ENCODE peak calls at places on chromosomes 13 and 19, in eight cellular contexts. One of them, this sample, is unnamed.

GRCh38 chr13:112256716-112257497 is 119.2 kb upstream of the SPACA7 start:
- DNase-seq in transverse colon: no peak
- DNase-seq in stomach: no peak
- DNase-seq in endothelial cell of umbilical vein: no peak
- DNase-seq in breast epithelium: no peak
- DNase-seq in esophagus muscularis mucosa: peak
- DNase-seq in H1: no peak
- DNase-seq in suprapubic skin: no peak
- DNase-seq in this sample: no peak

GRCh38 chr13:98143601-98144500 is 957 bp downstream of the FARP1 start:
- DNase-seq in esophagus muscularis mucosa: no peak
- DNase-seq in breast epithelium: no peak
- DNase-seq in H1: no peak
- DNase-seq in stomach: no peak
- DNase-seq in suprapubic skin: no peak
- DNase-seq in endothelial cell of umbilical vein: peak
- DNase-seq in transverse colon: peak
- DNase-seq in this sample: no peak

GRCh38 chr19:6576869-6577281 is 14.1 kb downstream of the CD70 start:
- DNase-seq in breast epithelium: no peak
- DNase-seq in esophagus muscularis mucosa: no peak
- DNase-seq in endothelial cell of umbilical vein: no peak
- DNase-seq in stomach: no peak
- DNase-seq in H1: no peak
- DNase-seq in suprapubic skin: no peak
- DNase-seq in transverse colon: peak
- DNase-seq in this sample: no peak

GRCh38 chr13:42553098-42554046 is 20.6 kb upstream of the TNFSF11 start:
- DNase-seq in transverse colon: no peak
- DNase-seq in breast epithelium: no peak
- DNase-seq in suprapubic skin: no peak
- DNase-seq in endothelial cell of umbilical vein: peak
- DNase-seq in esophagus muscularis mucosa: no peak
- DNase-seq in stomach: no peak
- DNase-seq in H1: no peak
- DNase-seq in this sample: no peak

GRCh38 chr13:73598021-73598712 is 536.0 kb downstream of the KLF12 start:
- DNase-seq in suprapubic skin: no peak
- DNase-seq in transverse colon: no peak
- DNase-seq in breast epithelium: no peak
- DNase-seq in stomach: no peak
- DNase-seq in endothelial cell of umbilical vein: no peak
- DNase-seq in esophagus muscularis mucosa: no peak
- DNase-seq in H1: no peak
- DNase-seq in this sample: no peak

GRCh38 chr19:56727731-56728130 is 56.2 kb upstream of the ZNF835 start:
- DNase-seq in H1: no peak
- DNase-seq in breast epithelium: no peak
- DNase-seq in transverse colon: no peak
- DNase-seq in suprapubic skin: no peak
- DNase-seq in esophagus muscularis mucosa: no peak
- DNase-seq in stomach: no peak
- DNase-seq in endothelial cell of umbilical vein: no peak
- DNase-seq in this sample: no peak

GRCh38 chr13:32124743-32125142 is 93.2 kb downstream of the FRY start:
- DNase-seq in suprapubic skin: no peak
- DNase-seq in H1: no peak
- DNase-seq in stomach: no peak
- DNase-seq in esophagus muscularis mucosa: no peak
- DNase-seq in breast epithelium: no peak
- DNase-seq in endothelial cell of umbilical vein: no peak
- DNase-seq in transverse colon: no peak
- DNase-seq in this sample: no peak

GRCh38 chr19:10191347-10191746 is 3.4 kb downstream of the DNMT1 start:
- DNase-seq in stomach: peak
- DNase-seq in suprapubic skin: no peak
- DNase-seq in transverse colon: no peak
- DNase-seq in esophagus muscularis mucosa: no peak
- DNase-seq in endothelial cell of umbilical vein: peak
- DNase-seq in H1: no peak
- DNase-seq in breast epithelium: peak
- DNase-seq in this sample: no peak

GRCh38 chr13:46797468-46798237 is 692 bp upstream of the ESD start:
- DNase-seq in transverse colon: no peak
- DNase-seq in H1: no peak
- DNase-seq in stomach: no peak
- DNase-seq in breast epithelium: no peak
- DNase-seq in esophagus muscularis mucosa: no peak
- DNase-seq in suprapubic skin: no peak
- DNase-seq in endothelial cell of umbilical vein: no peak
- DNase-seq in this sample: no peak

GRCh38 chr13:46795321-46795720 is 1.6 kb downstream of the ESD start:
- DNase-seq in suprapubic skin: no peak
- DNase-seq in transverse colon: no peak
- DNase-seq in H1: no peak
- DNase-seq in stomach: no peak
- DNase-seq in esophagus muscularis mucosa: no peak
- DNase-seq in endothelial cell of umbilical vein: no peak
- DNase-seq in breast epithelium: no peak
- DNase-seq in this sample: no peak

GRCh38 chr13:46796129-46796514 is 839 bp downstream of the ESD start:
- DNase-seq in transverse colon: no peak
- DNase-seq in esophagus muscularis mucosa: no peak
- DNase-seq in endothelial cell of umbilical vein: no peak
- DNase-seq in suprapubic skin: no peak
- DNase-seq in H1: no peak
- DNase-seq in stomach: no peak
- DNase-seq in breast epithelium: no peak
- DNase-seq in this sample: no peak

GRCh38 chr13:46799139-46799538 is 2.2 kb upstream of the ESD start:
- DNase-seq in endothelial cell of umbilical vein: no peak
- DNase-seq in esophagus muscularis mucosa: no peak
- DNase-seq in transverse colon: no peak
- DNase-seq in suprapubic skin: no peak
- DNase-seq in H1: no peak
- DNase-seq in stomach: no peak
- DNase-seq in breast epithelium: no peak
- DNase-seq in this sample: no peak

DNA sequence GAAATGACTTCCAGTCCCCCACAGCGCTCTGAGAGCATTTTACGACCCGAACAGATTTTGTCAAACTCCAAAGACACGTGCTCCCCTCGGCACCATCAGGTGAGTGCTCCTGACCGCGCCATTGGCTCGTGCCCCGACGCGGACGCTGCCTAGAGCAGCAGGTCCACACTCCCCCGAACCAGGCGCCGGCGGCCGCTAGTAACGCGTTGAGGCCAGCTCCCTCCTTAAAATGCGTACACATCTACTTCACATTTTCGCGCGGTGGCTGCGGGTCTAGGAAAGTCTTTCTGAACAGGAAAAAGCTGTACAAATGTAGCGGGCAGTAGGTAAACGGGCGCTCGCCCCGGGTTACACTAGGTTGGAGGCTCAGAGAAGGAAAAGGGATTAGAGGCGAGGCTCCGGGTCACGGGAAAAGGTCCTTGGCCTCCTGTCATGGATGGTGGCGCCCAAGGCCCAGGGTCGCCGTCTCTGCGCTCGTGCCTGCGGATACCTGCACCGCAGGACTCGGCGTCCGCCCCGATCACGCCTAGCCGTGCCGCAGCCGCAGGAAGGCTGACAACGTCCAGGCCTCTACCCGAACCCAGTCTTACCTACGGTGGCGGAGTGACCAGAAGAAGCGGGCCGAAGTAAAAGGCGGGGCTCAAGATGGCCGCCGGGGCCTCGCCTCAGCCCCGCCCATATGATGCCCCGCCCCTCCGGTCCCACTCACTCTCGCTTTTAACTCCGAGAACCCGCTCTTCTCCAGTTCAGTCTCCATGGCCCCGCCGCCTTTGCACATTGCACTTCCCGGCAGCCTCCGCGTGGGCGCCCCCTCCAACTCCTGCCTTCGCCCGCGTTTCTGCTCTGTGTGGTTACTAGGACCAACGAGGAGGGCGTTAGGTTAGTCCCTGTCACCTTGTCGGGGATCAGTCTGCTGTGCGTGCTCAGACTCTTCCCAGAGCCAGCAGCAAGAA is at the start of gene ESD:
- DNase-seq in transverse colon: peak
- DNase-seq in breast epithelium: peak
- DNase-seq in suprapubic skin: peak
- DNase-seq in stomach: peak
- DNase-seq in esophagus muscularis mucosa: peak
- DNase-seq in H1: peak
- DNase-seq in endothelial cell of umbilical vein: peak
- DNase-seq in this sample: peak
- TF ChIP-seq POLR2A in transverse colon: peak
- TF ChIP-seq POLR2A in breast epithelium: no peak
- TF ChIP-seq POLR2A in suprapubic skin: peak
- TF ChIP-seq POLR2A in stomach: peak
- TF ChIP-seq POLR2A in esophagus muscularis mucosa: peak
- TF ChIP-seq POLR2A in H1: peak
- TF ChIP-seq POLR2A in endothelial cell of umbilical vein: peak
- TF ChIP-seq POLR2A in this sample: peak

GRCh38 chr19:58010507-58010906 is 7.9 kb upstream of the ZNF606 start:
- DNase-seq in endothelial cell of umbilical vein: no peak
- DNase-seq in H1: no peak
- DNase-seq in transverse colon: no peak
- DNase-seq in stomach: no peak
- DNase-seq in suprapubic skin: no peak
- DNase-seq in breast epithelium: no peak
- DNase-seq in esophagus muscularis mucosa: no peak
- DNase-seq in this sample: no peak

GRCh38 chr19:58009301-58009665 is 6.7 kb upstream of the ZNF606 start:
- DNase-seq in breast epithelium: no peak
- DNase-seq in H1: no peak
- DNase-seq in esophagus muscularis mucosa: no peak
- DNase-seq in suprapubic skin: no peak
- DNase-seq in endothelial cell of umbilical vein: no peak
- DNase-seq in transverse colon: no peak
- DNase-seq in stomach: no peak
- DNase-seq in this sample: no peak

GRCh38 chr19:58007285-58007684 is 4.7 kb upstream of the ZNF606 start:
- DNase-seq in stomach: no peak
- DNase-seq in H1: no peak
- DNase-seq in esophagus muscularis mucosa: no peak
- DNase-seq in suprapubic skin: no peak
- DNase-seq in endothelial cell of umbilical vein: no peak
- DNase-seq in transverse colon: no peak
- DNase-seq in breast epithelium: no peak
- DNase-seq in this sample: no peak

DNA sequence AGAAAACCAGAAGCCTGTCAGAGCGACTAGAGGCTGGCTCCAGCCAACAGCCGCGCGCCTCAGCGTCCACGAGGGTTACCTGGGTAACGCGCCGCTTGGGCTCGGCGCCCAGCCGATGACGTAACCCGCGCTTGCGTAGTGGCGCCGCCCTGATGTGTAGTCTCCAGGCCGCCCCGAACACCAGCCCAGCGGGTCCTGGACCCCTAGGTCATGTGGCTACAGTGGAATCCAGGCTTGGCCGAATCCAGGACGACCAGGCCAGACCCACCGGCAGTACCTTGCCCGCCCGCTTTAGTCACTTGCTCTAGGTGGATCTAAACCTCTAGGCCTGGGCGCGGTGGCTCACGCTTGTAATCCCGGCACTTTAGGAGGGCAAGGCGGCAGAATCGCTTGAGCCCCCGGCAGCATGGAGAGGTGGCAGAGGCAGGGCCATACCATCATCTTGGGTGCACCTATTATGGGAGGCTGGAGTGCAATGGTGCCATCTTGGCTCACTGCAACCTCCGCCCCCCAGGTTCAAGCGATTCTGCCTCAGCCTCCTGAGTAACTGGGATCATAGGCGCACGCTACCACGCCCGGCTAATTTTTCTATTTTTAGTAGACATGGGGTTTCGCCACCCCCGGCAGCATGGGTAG is 7.2 kb upstream of the ZNF606 start:
- DNase-seq in endothelial cell of umbilical vein: peak
- DNase-seq in H1: no peak
- DNase-seq in transverse colon: peak
- DNase-seq in suprapubic skin: no peak
- DNase-seq in esophagus muscularis mucosa: no peak
- DNase-seq in stomach: peak
- DNase-seq in breast epithelium: peak
- DNase-seq in this sample: peak
- TF ChIP-seq POLR2AphosphoS5 in endothelial cell of umbilical vein: peak
- TF ChIP-seq POLR2AphosphoS5 in H1: no peak
- TF ChIP-seq POLR2AphosphoS5 in transverse colon: no peak
- TF ChIP-seq POLR2AphosphoS5 in suprapubic skin: no peak
- TF ChIP-seq POLR2AphosphoS5 in esophagus muscularis mucosa: peak
- TF ChIP-seq POLR2AphosphoS5 in stomach: no peak
- TF ChIP-seq POLR2AphosphoS5 in breast epithelium: peak
- TF ChIP-seq POLR2AphosphoS5 in this sample: no peak

DNA sequence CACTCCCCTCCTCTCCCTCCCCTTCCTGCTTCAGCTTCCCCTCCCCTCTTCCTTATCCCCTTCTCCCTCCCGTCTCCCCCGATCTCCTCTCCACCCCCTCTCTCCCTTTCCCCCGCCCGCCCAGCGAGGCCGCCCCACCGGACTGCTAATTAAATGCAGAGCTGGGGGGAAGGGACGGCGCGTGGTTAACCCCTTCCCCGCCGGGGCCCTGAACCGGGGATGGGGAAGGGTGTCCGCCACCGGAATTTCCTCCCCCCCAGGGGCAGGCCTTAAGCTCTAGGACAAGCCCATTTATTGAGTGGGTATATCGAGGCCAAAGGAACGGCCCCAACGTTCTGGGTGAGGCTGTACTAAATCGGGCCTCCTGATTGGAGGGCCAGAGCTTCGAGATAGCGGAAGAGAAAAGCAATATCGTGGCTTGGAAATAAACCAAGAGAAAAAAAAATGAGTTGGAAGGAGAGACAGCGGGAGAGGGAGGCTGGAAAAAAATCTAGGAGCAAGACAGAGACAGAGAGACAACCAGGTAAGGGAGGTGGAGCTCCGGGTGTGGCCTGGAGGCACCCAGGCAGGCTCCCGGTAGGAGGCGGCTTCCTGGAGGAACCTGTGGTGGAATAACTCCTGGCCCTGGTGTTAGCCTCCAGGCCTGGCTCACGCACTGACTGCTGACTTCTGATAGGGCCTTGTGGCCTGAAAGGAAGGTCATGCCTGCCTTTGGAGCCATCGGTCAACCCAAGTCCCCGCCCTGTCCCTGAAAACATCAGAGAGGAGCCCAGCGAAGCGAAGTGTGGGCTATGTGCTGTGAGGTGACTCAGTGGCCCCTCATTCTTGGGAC is 11.6 kb upstream of the JUND start:
- DNase-seq in suprapubic skin: peak
- DNase-seq in H1: peak
- DNase-seq in transverse colon: peak
- DNase-seq in stomach: peak
- DNase-seq in esophagus muscularis mucosa: no peak
- DNase-seq in endothelial cell of umbilical vein: peak
- DNase-seq in breast epithelium: peak
- DNase-seq in this sample: no peak
- TF ChIP-seq POLR2A in suprapubic skin: peak
- TF ChIP-seq POLR2A in H1: no peak
- TF ChIP-seq POLR2A in transverse colon: no peak
- TF ChIP-seq POLR2A in stomach: no peak
- TF ChIP-seq POLR2A in esophagus muscularis mucosa: no peak
- TF ChIP-seq POLR2A in endothelial cell of umbilical vein: no peak
- TF ChIP-seq POLR2A in breast epithelium: no peak
- TF ChIP-seq POLR2A in this sample: no peak

DNA sequence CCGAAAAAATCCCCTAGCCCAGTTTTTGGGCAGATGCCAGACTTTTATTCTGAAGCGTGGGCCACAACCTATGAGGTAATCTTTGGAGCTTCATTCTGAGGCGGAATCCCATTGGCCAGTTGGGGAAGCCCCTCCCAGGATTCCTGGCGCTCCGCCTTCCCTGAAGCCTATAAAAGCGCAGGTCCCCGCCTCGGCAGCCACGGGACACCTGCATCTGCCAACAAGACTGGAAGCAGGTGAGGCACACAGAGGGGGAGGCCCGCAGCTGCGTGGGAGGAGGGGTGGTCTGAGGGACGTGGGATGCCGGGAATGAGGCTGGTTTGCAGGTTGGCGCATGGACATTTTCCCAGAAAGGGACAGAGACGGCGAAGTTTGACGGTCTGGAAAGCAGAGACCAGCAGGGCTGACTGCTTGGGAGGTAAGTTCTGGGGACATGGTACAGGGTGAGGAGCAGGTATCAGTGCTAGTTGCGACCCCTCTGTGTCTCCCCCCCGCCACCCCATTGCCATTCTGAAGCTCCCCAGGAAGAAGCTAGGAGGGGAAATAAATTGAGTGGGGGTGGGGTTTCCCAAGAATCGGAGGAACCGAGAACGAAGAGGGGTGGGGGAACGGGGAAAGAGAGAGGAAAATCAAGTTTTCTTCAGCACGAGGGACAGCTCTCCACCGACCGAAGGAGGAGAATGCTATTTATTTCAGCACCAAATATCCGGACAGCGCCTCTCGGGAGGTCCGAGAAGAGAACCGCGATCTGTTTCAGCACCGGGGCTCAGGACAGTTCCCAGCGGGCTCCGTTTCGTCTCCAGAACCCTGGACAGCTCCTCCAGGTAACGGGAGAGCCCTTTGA is 22.4 kb upstream of the FEM1A start:
- DNase-seq in esophagus muscularis mucosa: no peak
- DNase-seq in suprapubic skin: peak
- DNase-seq in stomach: peak
- DNase-seq in transverse colon: peak
- DNase-seq in endothelial cell of umbilical vein: peak
- DNase-seq in H1: peak
- DNase-seq in breast epithelium: peak
- DNase-seq in this sample: peak
- TF ChIP-seq POLR2AphosphoS5 in esophagus muscularis mucosa: peak
- TF ChIP-seq POLR2AphosphoS5 in suprapubic skin: peak
- TF ChIP-seq POLR2AphosphoS5 in stomach: peak
- TF ChIP-seq POLR2AphosphoS5 in transverse colon: no peak
- TF ChIP-seq POLR2AphosphoS5 in endothelial cell of umbilical vein: peak
- TF ChIP-seq POLR2AphosphoS5 in H1: peak
- TF ChIP-seq POLR2AphosphoS5 in breast epithelium: no peak
- TF ChIP-seq POLR2AphosphoS5 in this sample: no peak